ENCODE peak calls at places on chromosomes 5 and 9, in five cellular contexts. M is GM12878, C is tibial nerve, Q is RWPE1, N is B cell. G is an unnamed sample.

GRCh38 chr9:21096172-21096900 is 18.6 kb upstream of the IFNB1 start:
- DNase-seq in Q (peak; percentile 65), M (peak; percentile 46), C (no peak), N (peak; percentile 40), G (no peak)

GRCh38 chr5:160423025-160423554 is 1.4 kb downstream of the PTTG1 start:
- DNase-seq in M (no peak), C (no peak), N (no peak), Q (peak; percentile 60), G (no peak)

GRCh38 chr5:68817696-68818695 is 275.8 kb upstream of the SLC30A5 start:
- DNase-seq in Q (no peak), C (no peak), N (no peak), M (no peak), G (no peak)

GRCh38 chr9:7171461-7171860 is 413.7 kb downstream of the KDM4C start:
- DNase-seq in Q (no peak), N (no peak), C (no peak), M (no peak), G (no peak)

GRCh38 chr5:158640581-158640980 is 459.1 kb downstream of the EBF1 start:
- DNase-seq in N (no peak), M (no peak), Q (peak; percentile 35), C (no peak), G (no peak)

GRCh38 chr9:4555251-4555650 is 65.0 kb downstream of the SLC1A1 start:
- DNase-seq in Q (no peak), M (no peak), C (no peak), N (no peak), G (no peak)

GRCh38 chr5:149422429-149423286 is 43.6 kb upstream of the IL17B start:
- DNase-seq in M (no peak), N (no peak), C (no peak), Q (no peak), G (no peak)

GRCh38 chr5:158841918-158842317 is 257.8 kb downstream of the EBF1 start:
- DNase-seq in M (peak; percentile 80), C (no peak), N (no peak), Q (no peak), G (no peak)

GRCh38 chr5:169706758-169707450 is 69.8 kb downstream of the DOCK2 start:
- DNase-seq in N (no peak), M (no peak), Q (peak; percentile 22), C (no peak), G (no peak)

GRCh38 chr5:173045481-173045880 is 10.7 kb upstream of the CREBRF start:
- DNase-seq in Q (no peak), M (no peak), N (no peak), C (no peak), G (no peak)

GRCh38 chr9:80400624-80401230 is 829.0 kb downstream of the TLE4 start:
- DNase-seq in N (no peak), M (no peak), Q (no peak), C (no peak), G (no peak)

GRCh38 chr5:56908942-56909293 is 478 bp upstream of the SETD9 start:
- DNase-seq in Q (no peak), C (peak; percentile 38), N (no peak), M (no peak), G (peak; percentile 92)

GRCh38 chr5:62596096-62596495 is 17.5 kb downstream of the LRRC70 start:
- DNase-seq in M (no peak), N (no peak), Q (no peak), C (no peak), G (no peak)

GRCh38 chr9:124390812-124391658 is 24.2 kb downstream of the PSMB7 start:
- DNase-seq in M (no peak), C (no peak), Q (peak; percentile 61), N (no peak), G (no peak)

GRCh38 chr9:136342191-136343120 is 15.1 kb downstream of the GPSM1 start:
- DNase-seq in Q (peak; percentile 95), C (peak; percentile 80), N (peak; percentile 66), M (peak; percentile 23), G (no peak)

GRCh38 chr9:95754533-95755420 is 120.7 kb upstream of the ERCC6L2 start:
- DNase-seq in Q (no peak), N (no peak), C (no peak), M (no peak), G (no peak)

GRCh38 chr5:135075621-135076585 is 41.9 kb upstream of the PITX1 start:
- DNase-seq in C (no peak), Q (peak; percentile 67), M (no peak), N (no peak), G (peak; percentile 17)

GRCh38 chr5:4480528-4481404 is 659.4 kb upstream of the ADAMTS16 start:
- DNase-seq in N (no peak), Q (no peak), C (no peak), M (no peak), G (no peak)

GRCh38 chr5:102958481-102959011 is 161.4 kb downstream of the GIN1 start:
- DNase-seq in M (no peak), Q (no peak), N (no peak), C (no peak), G (no peak)

GRCh38 chr5:87267574-87268125 is at the start of gene RASA1:
- DNase-seq in Q (peak; percentile 99), N (peak; percentile 78), C (peak; percentile 86), M (peak; percentile 76), G (peak; percentile 97)

GRCh38 chr5:59557572-59557971 is 336.0 kb downstream of the PDE4D start:
- DNase-seq in Q (no peak), M (no peak), C (no peak), N (no peak), G (no peak)

GRCh38 chr5:137791387-137791786 is 37.2 kb upstream of the HNRNPA0 start:
- DNase-seq in N (no peak), Q (no peak), M (no peak), C (no peak), G (no peak)

GRCh38 chr9:114409103-114409780 is 21.5 kb upstream of the AKNA start:
- DNase-seq in N (no peak), Q (no peak), M (no peak), C (no peak), G (no peak)

GRCh38 chr5:10457682-10458574 is 16.2 kb downstream of the ROPN1L start:
- DNase-seq in C (no peak), Q (no peak), M (no peak), N (no peak), G (peak; percentile 58)

GRCh38 chr9:20087481-20087880 is 298.6 kb upstream of the SLC24A2 start:
- DNase-seq in M (no peak), N (no peak), C (no peak), Q (no peak), G (no peak)

GRCh38 chr9:98484218-98484617 is 224.5 kb downstream of the GABBR2 start:
- DNase-seq in M (no peak), Q (no peak), C (no peak), N (no peak), G (no peak)

GRCh38 chr9:100324594-100325200 is 28.0 kb downstream of the TEX10 start:
- DNase-seq in N (peak; percentile 43), M (no peak), C (no peak), Q (peak; percentile 18), G (no peak)

GRCh38 chr9:92723299-92723625 is 41.4 kb downstream of the BICD2 start:
- DNase-seq in C (no peak), M (no peak), N (no peak), Q (peak; percentile 89), G (no peak)

GRCh38 chr9:75147638-75148037 is 59.3 kb downstream of the OSTF1 start:
- DNase-seq in M (peak; percentile 4), Q (no peak), C (no peak), N (no peak), G (no peak)

GRCh38 chr9:13716620-13717019 is 437.1 kb upstream of the MPDZ start:
- DNase-seq in Q (no peak), M (no peak), C (no peak), N (no peak), G (no peak)

GRCh38 chr9:128636024-128636390 is 20.6 kb downstream of the DYNC2I2 start:
- DNase-seq in Q (peak; percentile 90), N (no peak), M (no peak), C (no peak), G (no peak)

GRCh38 chr9:121333950-121334773 is 35.9 kb downstream of the STOM start:
- DNase-seq in N (no peak), C (no peak), M (no peak), Q (no peak), G (no peak)

DNA sequence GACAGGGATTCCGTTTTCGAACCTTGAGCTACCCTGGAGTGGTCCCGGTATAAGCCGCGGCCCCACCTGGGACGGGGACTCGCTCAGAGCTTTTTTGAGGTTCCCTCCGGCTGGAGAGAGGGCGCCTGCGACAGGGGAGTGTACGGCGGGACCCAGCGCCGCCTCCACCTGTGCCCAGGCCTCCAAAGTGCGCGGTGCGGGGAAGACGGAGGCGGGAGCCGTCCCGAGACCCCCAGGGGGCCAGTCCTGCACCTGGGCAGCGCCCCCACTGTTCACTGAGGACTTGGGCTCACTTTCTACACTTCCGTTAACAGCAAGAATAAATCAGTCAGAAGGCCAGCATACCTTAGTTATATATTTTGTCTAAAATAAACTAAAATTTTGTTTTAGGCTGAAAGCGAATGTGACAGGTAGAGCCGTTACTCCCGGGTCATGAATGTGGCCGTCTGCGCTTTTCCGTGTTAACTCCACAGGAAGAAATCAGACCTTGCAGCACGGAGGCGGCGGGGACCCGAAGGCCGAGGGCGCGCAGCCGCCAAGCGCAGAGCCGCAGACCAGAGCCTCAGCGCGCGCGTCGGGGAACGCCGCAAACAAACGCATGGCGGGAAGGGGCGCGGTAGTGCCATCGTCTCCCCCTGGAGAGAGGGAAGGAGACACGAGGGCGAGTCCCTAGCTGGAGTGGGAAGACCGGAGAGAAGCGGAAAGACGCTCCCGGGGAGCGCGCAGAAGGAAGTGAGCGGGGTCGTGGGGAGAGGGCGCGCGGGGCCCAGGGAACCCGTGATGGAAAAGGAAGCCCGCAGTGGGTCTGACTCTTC is 14.1 kb downstream of the TRIM7 start:
- DNase-seq in C (no peak), Q (no peak), N (peak; percentile 73), M (no peak), G (no peak)
- TF ChIP-seq CTCF in C (no peak), Q (peak; percentile 64), N (peak; percentile 63), M (peak; percentile 42), G (peak; percentile 67)

DNA sequence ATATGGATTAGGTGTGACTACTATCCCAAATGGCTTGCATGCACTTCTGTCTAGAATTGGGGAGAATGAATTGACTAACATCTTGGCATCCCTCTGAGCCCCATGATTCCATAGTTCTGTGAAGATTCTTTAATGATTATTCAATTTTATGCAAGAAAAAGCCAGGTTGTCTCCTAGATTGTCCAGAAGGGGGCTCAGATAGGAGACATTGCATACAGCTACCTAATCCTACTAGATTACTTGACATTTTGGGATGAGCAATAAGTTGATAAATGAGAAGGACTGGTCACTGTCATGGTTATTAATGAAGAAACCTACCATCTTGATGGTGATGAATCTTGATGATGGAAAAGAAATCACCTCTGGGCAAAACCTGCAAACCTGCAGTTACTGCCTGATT is 117.0 kb downstream of the CARTPT start:
- DNase-seq in M (no peak), C (no peak), N (no peak), Q (peak; percentile 14), G (no peak)
- TF ChIP-seq CTCF in M (no peak), C (no peak), N (no peak), Q (no peak), G (peak; percentile 71)

DNA sequence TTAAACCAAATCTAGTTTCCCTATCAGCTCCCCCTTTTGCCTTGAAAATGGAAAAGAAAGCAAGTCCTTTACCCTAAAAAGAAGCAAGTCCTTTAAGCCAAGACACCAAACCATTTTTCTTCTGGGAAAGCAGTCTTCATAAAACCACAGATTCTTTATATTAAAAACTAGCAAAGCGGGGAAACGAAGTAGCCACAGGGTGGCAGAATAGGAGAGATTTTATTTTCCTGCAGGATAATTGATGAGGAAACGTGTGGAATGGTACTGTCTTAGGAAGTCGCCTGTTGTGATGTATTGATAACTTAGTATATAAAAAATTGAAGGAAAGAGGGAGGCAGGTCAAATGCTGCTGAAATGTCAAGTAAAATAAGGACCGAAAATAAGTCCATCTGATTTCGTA is 41.1 kb downstream of the ZNF883 start:
- DNase-seq in N (no peak), Q (peak; percentile 25), C (no peak), M (no peak), G (no peak)
- TF ChIP-seq CTCF in N (no peak), Q (peak; percentile 27), C (no peak), M (no peak), G (peak; percentile 67)

GRCh38 chr5:116237917-116238502 is 153.2 kb downstream of the COMMD10 start:
- DNase-seq in C (no peak), N (no peak), M (no peak), Q (no peak), G (no peak)
- TF ChIP-seq CTCF in C (no peak), N (no peak), M (no peak), Q (no peak), G (peak; percentile 54)

G was measured in chondrocyte.